ENCODE peak calls at places on chromosomes 5 and 9, in six cellular contexts. One of them, this sample, is unnamed.

GRCh38 chr9:133754187-133754586 is 16.0 kb upstream of the SARDH start:
- DNase-seq in esophagus squamous epithelium: no peak
- DNase-seq in CD4-positive, CD25-positive, alpha-beta regulatory T cell: no peak
- DNase-seq in epithelial cell of prostate: no peak
- DNase-seq in CD4-positive, alpha-beta memory T cell: no peak
- DNase-seq in fibroblast of lung: no peak
- DNase-seq in this sample: no peak

GRCh38 chr5:76958976-76959767 is 6.3 kb downstream of the CRHBP start:
- DNase-seq in esophagus squamous epithelium: no peak
- DNase-seq in CD4-positive, CD25-positive, alpha-beta regulatory T cell: no peak
- DNase-seq in epithelial cell of prostate: no peak
- DNase-seq in CD4-positive, alpha-beta memory T cell: no peak
- DNase-seq in fibroblast of lung: peak
- DNase-seq in this sample: peak

GRCh38 chr9:20137425-20137824 is 348.6 kb upstream of the SLC24A2 start:
- DNase-seq in esophagus squamous epithelium: no peak
- DNase-seq in CD4-positive, CD25-positive, alpha-beta regulatory T cell: no peak
- DNase-seq in epithelial cell of prostate: no peak
- DNase-seq in CD4-positive, alpha-beta memory T cell: no peak
- DNase-seq in fibroblast of lung: no peak
- DNase-seq in this sample: no peak

GRCh38 chr5:32225445-32225844 is 51.3 kb upstream of the GOLPH3 start:
- DNase-seq in esophagus squamous epithelium: no peak
- DNase-seq in CD4-positive, CD25-positive, alpha-beta regulatory T cell: no peak
- DNase-seq in epithelial cell of prostate: no peak
- DNase-seq in CD4-positive, alpha-beta memory T cell: no peak
- DNase-seq in fibroblast of lung: peak
- DNase-seq in this sample: peak

GRCh38 chr5:168366124-168366523 is 74.7 kb downstream of the WWC1 start:
- DNase-seq in esophagus squamous epithelium: no peak
- DNase-seq in CD4-positive, CD25-positive, alpha-beta regulatory T cell: no peak
- DNase-seq in epithelial cell of prostate: no peak
- DNase-seq in CD4-positive, alpha-beta memory T cell: no peak
- DNase-seq in fibroblast of lung: peak
- DNase-seq in this sample: peak

GRCh38 chr9:98614941-98615340 is 93.8 kb downstream of the GABBR2 start:
- DNase-seq in esophagus squamous epithelium: no peak
- DNase-seq in CD4-positive, CD25-positive, alpha-beta regulatory T cell: no peak
- DNase-seq in epithelial cell of prostate: no peak
- DNase-seq in CD4-positive, alpha-beta memory T cell: no peak
- DNase-seq in fibroblast of lung: no peak
- DNase-seq in this sample: no peak

GRCh38 chr5:10585120-10585915 is 21.4 kb downstream of the ANKRD33B start:
- DNase-seq in esophagus squamous epithelium: no peak
- DNase-seq in CD4-positive, CD25-positive, alpha-beta regulatory T cell: no peak
- DNase-seq in epithelial cell of prostate: no peak
- DNase-seq in CD4-positive, alpha-beta memory T cell: no peak
- DNase-seq in fibroblast of lung: no peak
- DNase-seq in this sample: no peak

GRCh38 chr5:78605611-78606010 is 43.0 kb downstream of the LHFPL2 start:
- DNase-seq in esophagus squamous epithelium: no peak
- DNase-seq in CD4-positive, CD25-positive, alpha-beta regulatory T cell: no peak
- DNase-seq in epithelial cell of prostate: no peak
- DNase-seq in CD4-positive, alpha-beta memory T cell: no peak
- DNase-seq in fibroblast of lung: peak
- DNase-seq in this sample: peak

GRCh38 chr5:96826071-96826470 is 18.3 kb upstream of the ERAP1 start:
- DNase-seq in esophagus squamous epithelium: no peak
- DNase-seq in CD4-positive, CD25-positive, alpha-beta regulatory T cell: no peak
- DNase-seq in epithelial cell of prostate: no peak
- DNase-seq in CD4-positive, alpha-beta memory T cell: no peak
- DNase-seq in fibroblast of lung: no peak
- DNase-seq in this sample: no peak

GRCh38 chr5:72543365-72543764 is 36.2 kb upstream of the ZNF366 start:
- DNase-seq in esophagus squamous epithelium: no peak
- DNase-seq in CD4-positive, CD25-positive, alpha-beta regulatory T cell: no peak
- DNase-seq in epithelial cell of prostate: no peak
- DNase-seq in CD4-positive, alpha-beta memory T cell: no peak
- DNase-seq in fibroblast of lung: peak
- DNase-seq in this sample: peak

GRCh38 chr5:77329664-77330430 is 119.4 kb downstream of the PDE8B start:
- DNase-seq in esophagus squamous epithelium: no peak
- DNase-seq in CD4-positive, CD25-positive, alpha-beta regulatory T cell: no peak
- DNase-seq in epithelial cell of prostate: no peak
- DNase-seq in CD4-positive, alpha-beta memory T cell: no peak
- DNase-seq in fibroblast of lung: no peak
- DNase-seq in this sample: peak

GRCh38 chr9:137029058-137029922 is 1.3 kb upstream of the ABCA2 start:
- DNase-seq in esophagus squamous epithelium: no peak
- DNase-seq in CD4-positive, CD25-positive, alpha-beta regulatory T cell: peak
- DNase-seq in epithelial cell of prostate: no peak
- DNase-seq in CD4-positive, alpha-beta memory T cell: peak
- DNase-seq in fibroblast of lung: peak
- DNase-seq in this sample: peak

GRCh38 chr5:30063503-30063902 is 1130.0 kb upstream of the CDH6 start:
- DNase-seq in esophagus squamous epithelium: no peak
- DNase-seq in CD4-positive, CD25-positive, alpha-beta regulatory T cell: no peak
- DNase-seq in epithelial cell of prostate: no peak
- DNase-seq in CD4-positive, alpha-beta memory T cell: no peak
- DNase-seq in fibroblast of lung: no peak
- DNase-seq in this sample: no peak

GRCh38 chr9:7103382-7104170 is 345.8 kb downstream of the KDM4C start:
- DNase-seq in esophagus squamous epithelium: no peak
- DNase-seq in CD4-positive, CD25-positive, alpha-beta regulatory T cell: no peak
- DNase-seq in epithelial cell of prostate: peak
- DNase-seq in CD4-positive, alpha-beta memory T cell: no peak
- DNase-seq in fibroblast of lung: peak
- DNase-seq in this sample: no peak

GRCh38 chr9:129352157-129352870 is 174.3 kb upstream of the IER5L start:
- DNase-seq in esophagus squamous epithelium: no peak
- DNase-seq in CD4-positive, CD25-positive, alpha-beta regulatory T cell: no peak
- DNase-seq in epithelial cell of prostate: no peak
- DNase-seq in CD4-positive, alpha-beta memory T cell: no peak
- DNase-seq in fibroblast of lung: no peak
- DNase-seq in this sample: no peak

GRCh38 chr9:92438900-92439526 is 14.7 kb upstream of the OMD start:
- DNase-seq in esophagus squamous epithelium: no peak
- DNase-seq in CD4-positive, CD25-positive, alpha-beta regulatory T cell: no peak
- DNase-seq in epithelial cell of prostate: no peak
- DNase-seq in CD4-positive, alpha-beta memory T cell: no peak
- DNase-seq in fibroblast of lung: no peak
- DNase-seq in this sample: peak

GRCh38 chr5:141729387-141730006 is 47.5 kb upstream of the ARAP3 start:
- DNase-seq in esophagus squamous epithelium: no peak
- DNase-seq in CD4-positive, CD25-positive, alpha-beta regulatory T cell: no peak
- DNase-seq in epithelial cell of prostate: no peak
- DNase-seq in CD4-positive, alpha-beta memory T cell: no peak
- DNase-seq in fibroblast of lung: no peak
- DNase-seq in this sample: no peak

GRCh38 chr5:83428126-83428525 is 43.4 kb upstream of the VCAN start:
- DNase-seq in esophagus squamous epithelium: no peak
- DNase-seq in CD4-positive, CD25-positive, alpha-beta regulatory T cell: no peak
- DNase-seq in epithelial cell of prostate: no peak
- DNase-seq in CD4-positive, alpha-beta memory T cell: no peak
- DNase-seq in fibroblast of lung: peak
- DNase-seq in this sample: no peak

GRCh38 chr5:72749362-72749997 is 67.0 kb upstream of the TNPO1 start:
- DNase-seq in esophagus squamous epithelium: no peak
- DNase-seq in CD4-positive, CD25-positive, alpha-beta regulatory T cell: no peak
- DNase-seq in epithelial cell of prostate: no peak
- DNase-seq in CD4-positive, alpha-beta memory T cell: no peak
- DNase-seq in fibroblast of lung: no peak
- DNase-seq in this sample: no peak

GRCh38 chr9:87498816-87499454 is 1.3 kb downstream of the DAPK1 start:
- DNase-seq in esophagus squamous epithelium: no peak
- DNase-seq in CD4-positive, CD25-positive, alpha-beta regulatory T cell: no peak
- DNase-seq in epithelial cell of prostate: no peak
- DNase-seq in CD4-positive, alpha-beta memory T cell: no peak
- DNase-seq in fibroblast of lung: peak
- DNase-seq in this sample: no peak

GRCh38 chr9:592225-592624 is 249.3 kb upstream of the DMRT1 start:
- DNase-seq in esophagus squamous epithelium: no peak
- DNase-seq in CD4-positive, CD25-positive, alpha-beta regulatory T cell: no peak
- DNase-seq in epithelial cell of prostate: peak
- DNase-seq in CD4-positive, alpha-beta memory T cell: no peak
- DNase-seq in fibroblast of lung: peak
- DNase-seq in this sample: no peak

GRCh38 chr9:135592331-135592590 is 30.7 kb downstream of the PAEP start:
- DNase-seq in esophagus squamous epithelium: no peak
- DNase-seq in CD4-positive, CD25-positive, alpha-beta regulatory T cell: no peak
- DNase-seq in epithelial cell of prostate: no peak
- DNase-seq in CD4-positive, alpha-beta memory T cell: no peak
- DNase-seq in fibroblast of lung: no peak
- DNase-seq in this sample: no peak

GRCh38 chr9:135600296-135600805 is 38.8 kb downstream of the PAEP start:
- DNase-seq in esophagus squamous epithelium: no peak
- DNase-seq in CD4-positive, CD25-positive, alpha-beta regulatory T cell: no peak
- DNase-seq in epithelial cell of prostate: no peak
- DNase-seq in CD4-positive, alpha-beta memory T cell: no peak
- DNase-seq in fibroblast of lung: no peak
- DNase-seq in this sample: no peak

GRCh38 chr9:135591491-135592330 is 30.2 kb downstream of the PAEP start:
- DNase-seq in esophagus squamous epithelium: no peak
- DNase-seq in CD4-positive, CD25-positive, alpha-beta regulatory T cell: no peak
- DNase-seq in epithelial cell of prostate: no peak
- DNase-seq in CD4-positive, alpha-beta memory T cell: no peak
- DNase-seq in fibroblast of lung: no peak
- DNase-seq in this sample: no peak

GRCh38 chr9:135592625-135593024 is 31.1 kb downstream of the PAEP start:
- DNase-seq in esophagus squamous epithelium: no peak
- DNase-seq in CD4-positive, CD25-positive, alpha-beta regulatory T cell: no peak
- DNase-seq in epithelial cell of prostate: no peak
- DNase-seq in CD4-positive, alpha-beta memory T cell: no peak
- DNase-seq in fibroblast of lung: no peak
- DNase-seq in this sample: no peak

GRCh38 chr9:135596211-135596610 is 34.7 kb downstream of the PAEP start:
- DNase-seq in esophagus squamous epithelium: no peak
- DNase-seq in CD4-positive, CD25-positive, alpha-beta regulatory T cell: no peak
- DNase-seq in epithelial cell of prostate: no peak
- DNase-seq in CD4-positive, alpha-beta memory T cell: no peak
- DNase-seq in fibroblast of lung: no peak
- DNase-seq in this sample: no peak
- H3K27ac ChIP-seq in esophagus squamous epithelium: no peak
- H3K27ac ChIP-seq in CD4-positive, CD25-positive, alpha-beta regulatory T cell: no peak
- H3K27ac ChIP-seq in epithelial cell of prostate: no peak
- H3K27ac ChIP-seq in CD4-positive, alpha-beta memory T cell: no peak
- H3K27ac ChIP-seq in fibroblast of lung: no peak
- H3K27ac ChIP-seq in this sample: no peak

GRCh38 chr5:34751807-34752736 is 86.9 kb upstream of the TTC23L start:
- DNase-seq in esophagus squamous epithelium: no peak
- DNase-seq in CD4-positive, CD25-positive, alpha-beta regulatory T cell: no peak
- DNase-seq in epithelial cell of prostate: no peak
- DNase-seq in CD4-positive, alpha-beta memory T cell: no peak
- DNase-seq in fibroblast of lung: no peak
- DNase-seq in this sample: peak
- H3K27ac ChIP-seq in esophagus squamous epithelium: no peak
- H3K27ac ChIP-seq in CD4-positive, CD25-positive, alpha-beta regulatory T cell: no peak
- H3K27ac ChIP-seq in epithelial cell of prostate: no peak
- H3K27ac ChIP-seq in CD4-positive, alpha-beta memory T cell: no peak
- H3K27ac ChIP-seq in fibroblast of lung: no peak
- H3K27ac ChIP-seq in this sample: peak

GRCh38 chr5:134552301-134552700 is 26.8 kb downstream of the JADE2 start:
- DNase-seq in esophagus squamous epithelium: no peak
- DNase-seq in CD4-positive, CD25-positive, alpha-beta regulatory T cell: no peak
- DNase-seq in epithelial cell of prostate: peak
- DNase-seq in CD4-positive, alpha-beta memory T cell: no peak
- DNase-seq in fibroblast of lung: peak
- DNase-seq in this sample: peak

GRCh38 chr5:134555889-134556311 is 30.4 kb downstream of the JADE2 start:
- DNase-seq in esophagus squamous epithelium: no peak
- DNase-seq in CD4-positive, CD25-positive, alpha-beta regulatory T cell: peak
- DNase-seq in epithelial cell of prostate: no peak
- DNase-seq in CD4-positive, alpha-beta memory T cell: peak
- DNase-seq in fibroblast of lung: peak
- DNase-seq in this sample: peak

GRCh38 chr5:134553816-134554215 is 28.3 kb downstream of the JADE2 start:
- DNase-seq in esophagus squamous epithelium: no peak
- DNase-seq in CD4-positive, CD25-positive, alpha-beta regulatory T cell: no peak
- DNase-seq in epithelial cell of prostate: no peak
- DNase-seq in CD4-positive, alpha-beta memory T cell: no peak
- DNase-seq in fibroblast of lung: no peak
- DNase-seq in this sample: no peak

GRCh38 chr5:134555223-134555790 is 29.8 kb downstream of the JADE2 start:
- DNase-seq in esophagus squamous epithelium: no peak
- DNase-seq in CD4-positive, CD25-positive, alpha-beta regulatory T cell: no peak
- DNase-seq in epithelial cell of prostate: no peak
- DNase-seq in CD4-positive, alpha-beta memory T cell: no peak
- DNase-seq in fibroblast of lung: no peak
- DNase-seq in this sample: peak

GRCh38 chr5:134554319-134555222 is 29.1 kb downstream of the JADE2 start:
- DNase-seq in esophagus squamous epithelium: no peak
- DNase-seq in CD4-positive, CD25-positive, alpha-beta regulatory T cell: peak
- DNase-seq in epithelial cell of prostate: peak
- DNase-seq in CD4-positive, alpha-beta memory T cell: peak
- DNase-seq in fibroblast of lung: peak
- DNase-seq in this sample: peak
- H3K27ac ChIP-seq in esophagus squamous epithelium: peak
- H3K27ac ChIP-seq in CD4-positive, CD25-positive, alpha-beta regulatory T cell: peak
- H3K27ac ChIP-seq in epithelial cell of prostate: no peak
- H3K27ac ChIP-seq in CD4-positive, alpha-beta memory T cell: peak
- H3K27ac ChIP-seq in fibroblast of lung: peak
- H3K27ac ChIP-seq in this sample: peak

GRCh38 chr9:69758001-69758730 is 1.6 kb downstream of the PTAR1 start:
- DNase-seq in esophagus squamous epithelium: no peak
- DNase-seq in CD4-positive, CD25-positive, alpha-beta regulatory T cell: no peak
- DNase-seq in epithelial cell of prostate: no peak
- DNase-seq in CD4-positive, alpha-beta memory T cell: no peak
- DNase-seq in fibroblast of lung: peak
- DNase-seq in this sample: peak
- H3K27ac ChIP-seq in esophagus squamous epithelium: no peak
- H3K27ac ChIP-seq in CD4-positive, CD25-positive, alpha-beta regulatory T cell: no peak
- H3K27ac ChIP-seq in epithelial cell of prostate: no peak
- H3K27ac ChIP-seq in CD4-positive, alpha-beta memory T cell: no peak
- H3K27ac ChIP-seq in fibroblast of lung: no peak
- H3K27ac ChIP-seq in this sample: peak

GRCh38 chr5:116546033-116546742 is 28.4 kb downstream of the SEMA6A start:
- DNase-seq in esophagus squamous epithelium: no peak
- DNase-seq in CD4-positive, CD25-positive, alpha-beta regulatory T cell: no peak
- DNase-seq in epithelial cell of prostate: no peak
- DNase-seq in CD4-positive, alpha-beta memory T cell: no peak
- DNase-seq in fibroblast of lung: no peak
- DNase-seq in this sample: no peak
- H3K27ac ChIP-seq in esophagus squamous epithelium: no peak
- H3K27ac ChIP-seq in CD4-positive, CD25-positive, alpha-beta regulatory T cell: no peak
- H3K27ac ChIP-seq in epithelial cell of prostate: no peak
- H3K27ac ChIP-seq in CD4-positive, alpha-beta memory T cell: no peak
- H3K27ac ChIP-seq in fibroblast of lung: no peak
- H3K27ac ChIP-seq in this sample: no peak

This sample was measured in GM23248.